ENCODE peak calls at places on chromosomes 2 and 18, in seven cellular contexts. G, W, R, L, Q, P and J are unnamed samples.

GRCh38 chr2:28717339-28717758 is 34.3 kb upstream of the PPP1CB start:
- DNase-seq in W (peak; percentile 84), Q (peak; percentile 98), R (peak; percentile 93), L (peak; percentile 29), P (no peak), G (no peak), J (peak; percentile 99)

GRCh38 chr18:23982154-23983071 is 32.1 kb upstream of the TTC39C start:
- DNase-seq in P (peak; percentile 13), W (peak; percentile 79), Q (peak; percentile 78), R (peak; percentile 72), L (no peak), G (peak; percentile 30), J (peak; percentile 54)

GRCh38 chr2:219687266-219687665 is 59.8 kb downstream of the SLC4A3 start:
- DNase-seq in R (no peak), G (no peak), Q (peak; percentile 39), W (peak; percentile 44), L (no peak), P (no peak), J (no peak)

GRCh38 chr2:38433607-38433975 is 56.5 kb upstream of the ATL2 start:
- DNase-seq in Q (no peak), P (no peak), W (no peak), G (no peak), L (no peak), R (no peak), J (no peak)

GRCh38 chr2:12721571-12722444 is 5.1 kb downstream of the TRIB2 start:
- DNase-seq in R (no peak), G (peak; percentile 21), W (peak; percentile 76), Q (peak; percentile 83), P (no peak), L (no peak), J (no peak)

GRCh38 chr18:13581055-13581454 is 145.3 kb downstream of the FAM210A start:
- DNase-seq in Q (no peak), L (no peak), G (no peak), P (no peak), R (no peak), W (no peak), J (no peak)

GRCh38 chr18:27062802-27063201 is 122.3 kb downstream of the CHST9 start:
- DNase-seq in Q (no peak), L (no peak), P (no peak), W (no peak), G (no peak), R (no peak), J (no peak)

GRCh38 chr18:79611040-79611681 is 68.4 kb upstream of the CTDP1 start:
- DNase-seq in G (no peak), R (peak; percentile 98), Q (peak; percentile 90), P (no peak), L (peak; percentile 22), W (peak; percentile 92), J (peak; percentile 75)

GRCh38 chr18:26493021-26493420 is 55.3 kb downstream of the KCTD1 start:
- DNase-seq in G (no peak), P (no peak), L (no peak), R (peak; percentile 69), Q (peak; percentile 37), W (no peak), J (no peak)